ENCODE peak calls at places on chromosomes 7 and 10, in nine cellular contexts. D is keratinocyte, H is Panc1, Y is AG09309, T is body of pancreas, G is colonic mucosa, N is bronchial epithelial cell, B is fibroblast of mammary gland, S is left lung. E is an unnamed sample.

GRCh38 chr7:6262206-6262605 is 10.2 kb downstream of the CYTH3 start:
- DNase-seq in D (no peak), T (no peak), B (no peak), H (no peak), N (no peak), Y (no peak), S (no peak), G (no peak), E (no peak)

GRCh38 chr7:74051629-74052410 is 23.8 kb downstream of the ELN start:
- DNase-seq in B (peak), Y (no peak), T (peak), N (peak), H (no peak), S (peak), D (no peak), G (peak), E (no peak)

GRCh38 chr10:86057708-86058107 is 308.9 kb downstream of the GRID1 start:
- DNase-seq in S (no peak), N (no peak), B (no peak), T (no peak), H (no peak), D (no peak), Y (no peak), G (no peak), E (no peak)

GRCh38 chr10:78831457-78831856 is 237.3 kb upstream of the ZMIZ1 start:
- DNase-seq in G (no peak), D (no peak), T (no peak), Y (no peak), S (no peak), H (no peak), N (no peak), B (no peak), E (no peak)

GRCh38 chr7:108618056-108618455 is 48.4 kb downstream of the DNAJB9 start:
- DNase-seq in S (no peak), B (no peak), H (no peak), T (no peak), Y (no peak), N (peak), D (no peak), G (no peak), E (no peak)

GRCh38 chr7:64630496-64630895 is 35.4 kb upstream of the ZNF107 start:
- DNase-seq in S (no peak), G (no peak), H (no peak), N (no peak), T (no peak), D (no peak), B (peak), Y (no peak), E (no peak)

GRCh38 chr7:138538518-138538917 is 78.5 kb downstream of the TRIM24 start:
- DNase-seq in N (no peak), G (no peak), Y (peak), T (no peak), D (no peak), S (no peak), H (no peak), B (peak), E (peak)

GRCh38 chr7:75039166-75039565 is 34.4 kb downstream of the RCC1L start:
- DNase-seq in H (no peak), Y (no peak), T (no peak), G (no peak), B (no peak), N (peak), S (no peak), D (peak), E (no peak)

GRCh38 chr10:42972946-42973345 is 103.9 kb upstream of the RET start:
- DNase-seq in S (no peak), Y (no peak), H (no peak), N (no peak), D (no peak), G (no peak), B (no peak), T (no peak), E (no peak)

GRCh38 chr7:96303686-96304443 is 18.0 kb downstream of the SLC25A13 start:
- DNase-seq in B (peak), S (no peak), H (no peak), Y (peak), G (no peak), D (no peak), N (peak), T (no peak), E (peak)

GRCh38 chr10:21278491-21279216 is 246.8 kb downstream of the SKIDA1 start:
- DNase-seq in N (peak), B (peak), H (peak), Y (peak), S (peak), D (peak), G (peak), T (peak), E (no peak)

GRCh38 chr10:853017-853416 is 78.5 kb downstream of the LARP4B start:
- DNase-seq in N (no peak), S (no peak), D (no peak), H (no peak), G (no peak), T (no peak), B (no peak), Y (no peak), E (peak)

GRCh38 chr10:18793951-18794350 is 134.7 kb downstream of the ARL5B start:
- DNase-seq in S (no peak), D (no peak), H (no peak), Y (no peak), B (peak), T (no peak), N (peak), G (no peak), E (no peak)

GRCh38 chr7:108094933-108095710 is 35.0 kb downstream of the LAMB4 start:
- DNase-seq in N (peak), T (peak), B (peak), S (no peak), Y (peak), G (peak), H (peak), D (no peak), E (peak)

GRCh38 chr10:88913157-88913556 is 33.1 kb downstream of the STAMBPL1 start:
- DNase-seq in G (no peak), T (no peak), H (no peak), S (no peak), D (no peak), B (peak), N (no peak), Y (no peak), E (no peak)

GRCh38 chr10:119177708-119178370 is 773 bp downstream of the PRDX3 start:
- DNase-seq in S (no peak), N (peak), H (no peak), D (no peak), Y (no peak), B (peak), G (peak), T (no peak), E (no peak)

GRCh38 chr10:131177431-131178327 is 133.8 kb downstream of the TCERG1L start:
- DNase-seq in N (no peak), T (no peak), D (no peak), B (no peak), H (no peak), S (no peak), Y (no peak), G (no peak), E (no peak)

GRCh38 chr10:72729528-72729927 is 37.6 kb downstream of the MCU start:
- DNase-seq in Y (no peak), B (no peak), T (no peak), S (no peak), N (no peak), D (no peak), H (no peak), G (no peak), E (no peak)

GRCh38 chr10:95493862-95494261 is 67.3 kb downstream of the SORBS1 start:
- DNase-seq in H (no peak), T (no peak), B (no peak), S (no peak), Y (no peak), D (no peak), N (no peak), G (no peak), E (no peak)

GRCh38 chr7:36315309-36315948 is 74.2 kb upstream of the ANLN start:
- DNase-seq in T (no peak), N (peak), B (no peak), Y (no peak), S (no peak), D (no peak), G (peak), H (no peak), E (no peak)

GRCh38 chr10:92640110-92640509 is 47.2 kb downstream of the KIF11 start:
- DNase-seq in Y (peak), G (no peak), B (peak), S (no peak), T (no peak), H (peak), N (peak), D (no peak), E (peak)

GRCh38 chr10:26503911-26504310 is 65.8 kb downstream of the APBB1IP start:
- DNase-seq in N (no peak), H (no peak), S (no peak), B (no peak), T (no peak), Y (no peak), G (no peak), D (no peak), E (no peak)

DNA sequence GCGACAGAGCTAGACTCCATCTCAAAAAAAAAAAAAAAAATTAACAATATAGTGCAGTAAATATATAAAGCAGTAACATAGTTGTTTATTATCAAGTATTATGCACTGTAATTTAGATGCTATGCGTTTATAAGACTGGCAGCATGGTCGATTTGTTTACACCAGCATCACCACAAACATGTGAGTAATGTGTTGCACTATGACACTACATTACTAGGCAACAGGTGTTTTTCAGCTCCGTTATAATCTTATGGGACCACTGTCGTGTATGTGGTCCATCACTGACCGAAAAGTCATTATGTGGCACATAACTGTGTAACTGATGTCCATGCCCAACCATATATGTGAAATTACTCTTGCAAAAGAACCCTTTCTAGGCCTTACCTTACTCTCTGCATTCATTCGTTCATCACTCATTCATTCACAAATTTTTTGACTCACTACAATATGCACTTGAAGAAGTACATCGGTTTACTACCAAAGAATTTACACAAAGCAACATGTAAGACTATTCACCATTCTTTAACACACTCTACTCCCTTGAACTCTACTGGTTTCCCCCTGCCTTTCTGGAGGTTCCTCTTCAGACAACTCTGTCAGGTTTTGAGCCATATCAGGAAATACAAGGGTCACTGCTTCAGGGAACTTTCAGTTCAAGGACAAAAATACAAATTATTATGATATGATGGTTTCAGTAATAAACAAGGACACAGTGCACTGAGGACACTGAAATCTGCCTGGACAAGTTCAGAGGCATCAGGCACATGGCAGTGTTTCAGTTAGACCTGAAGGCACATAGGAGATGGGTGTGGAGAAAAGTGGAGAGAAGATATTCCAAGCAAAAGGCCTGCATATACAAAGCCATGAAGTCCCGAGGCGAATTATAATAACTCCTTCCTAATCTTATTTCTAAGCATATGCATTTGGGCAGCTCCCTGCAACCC is 17.4 kb downstream of the ITGB1 start:
- DNase-seq in Y (no peak), H (no peak), B (no peak), T (no peak), D (no peak), S (no peak), N (no peak), G (no peak), E (no peak)
- H3K4me3 ChIP-seq in Y (no peak), H (no peak), B (no peak), T (no peak), D (peak), S (no peak), N (no peak), G (no peak), E (no peak)

DNA sequence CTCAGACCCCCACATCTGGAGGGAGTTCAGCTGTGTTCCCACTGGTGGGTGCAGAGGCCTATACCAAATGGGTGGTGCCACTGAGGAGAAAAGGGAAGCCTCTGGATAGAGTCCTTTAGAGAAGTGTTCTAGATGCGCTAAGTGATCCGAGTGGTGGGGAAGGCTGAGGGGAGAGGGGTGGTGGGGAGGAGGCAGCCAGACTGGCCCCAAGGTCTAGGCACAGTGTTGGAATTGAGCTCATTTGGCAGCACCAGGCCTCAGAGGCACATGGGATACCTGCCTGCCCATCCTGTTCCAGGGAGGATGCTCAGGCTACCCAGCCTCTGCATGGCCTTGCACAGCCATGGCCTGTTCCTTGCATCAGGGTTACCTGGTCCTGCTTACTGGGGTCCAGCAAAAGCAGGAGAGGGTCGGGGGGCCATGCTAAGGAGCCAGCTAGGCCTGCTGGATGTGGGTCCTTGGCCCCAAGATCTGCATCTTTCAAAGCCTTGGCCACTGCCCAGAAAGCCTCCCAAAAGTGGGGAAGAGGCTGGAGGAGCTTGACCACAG is 99.6 kb downstream of the NEURL1 start:
- DNase-seq in G (no peak), H (no peak), N (no peak), B (no peak), Y (no peak), T (no peak), D (no peak), S (no peak), E (no peak)
- TF ChIP-seq CTCF in G (no peak), H (peak), N (no peak), B (no peak), Y (no peak), T (no peak), D (no peak), S (peak), E (no peak)

DNA sequence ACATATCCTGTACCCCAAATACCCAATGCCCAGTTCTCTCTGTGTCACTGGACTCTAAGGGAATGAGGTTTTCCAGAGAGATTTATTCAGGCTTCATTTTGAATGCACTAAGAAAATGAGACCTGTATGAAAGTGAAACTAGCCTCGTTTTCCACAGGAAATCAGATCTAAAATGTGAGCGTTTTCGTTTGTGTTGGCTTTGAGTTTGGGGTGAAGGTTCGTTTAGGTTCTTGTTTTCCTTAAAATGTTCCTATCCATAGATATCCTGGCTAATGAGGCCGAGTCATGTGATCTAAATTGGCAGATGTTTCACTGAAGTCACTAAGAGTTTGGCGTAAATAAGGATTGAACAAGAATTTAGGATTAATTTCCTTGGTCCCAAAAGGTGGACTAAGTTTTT is 90.9 kb upstream of the BMPER start:
- DNase-seq in S (no peak), N (no peak), H (no peak), D (no peak), G (no peak), Y (no peak), T (no peak), B (peak), E (no peak)
- H3K4me3 ChIP-seq in S (no peak), N (no peak), H (no peak), D (no peak), G (no peak), Y (no peak), T (no peak), B (no peak), E (no peak)

GRCh38 chr7:49866076-49866735 is 92.8 kb downstream of the VWC2 start:
- DNase-seq in G (no peak), Y (no peak), S (no peak), H (no peak), N (peak), B (no peak), D (peak), T (no peak), E (no peak)
- TF ChIP-seq CTCF in G (no peak), Y (no peak), S (no peak), H (no peak), N (no peak), B (no peak), D (no peak), T (no peak), E (no peak)

GRCh38 chr7:17472518-17472917 is 174.1 kb downstream of the AHR start:
- DNase-seq in G (no peak), T (no peak), Y (no peak), H (no peak), B (no peak), S (no peak), D (no peak), N (no peak), E (no peak)
- H3K4me3 ChIP-seq in G (no peak), T (no peak), Y (no peak), H (no peak), B (no peak), S (no peak), D (no peak), N (no peak), E (no peak)

GRCh38 chr7:27235387-27236052 is 7.1 kb upstream of the EVX1 start:
- DNase-seq in B (peak), G (peak), Y (no peak), S (peak), T (no peak), N (peak), H (no peak), D (no peak), E (no peak)
- TF ChIP-seq CTCF in B (no peak), G (peak), Y (peak), S (no peak), T (peak), N (peak), H (peak), D (no peak), E (peak)

DNA sequence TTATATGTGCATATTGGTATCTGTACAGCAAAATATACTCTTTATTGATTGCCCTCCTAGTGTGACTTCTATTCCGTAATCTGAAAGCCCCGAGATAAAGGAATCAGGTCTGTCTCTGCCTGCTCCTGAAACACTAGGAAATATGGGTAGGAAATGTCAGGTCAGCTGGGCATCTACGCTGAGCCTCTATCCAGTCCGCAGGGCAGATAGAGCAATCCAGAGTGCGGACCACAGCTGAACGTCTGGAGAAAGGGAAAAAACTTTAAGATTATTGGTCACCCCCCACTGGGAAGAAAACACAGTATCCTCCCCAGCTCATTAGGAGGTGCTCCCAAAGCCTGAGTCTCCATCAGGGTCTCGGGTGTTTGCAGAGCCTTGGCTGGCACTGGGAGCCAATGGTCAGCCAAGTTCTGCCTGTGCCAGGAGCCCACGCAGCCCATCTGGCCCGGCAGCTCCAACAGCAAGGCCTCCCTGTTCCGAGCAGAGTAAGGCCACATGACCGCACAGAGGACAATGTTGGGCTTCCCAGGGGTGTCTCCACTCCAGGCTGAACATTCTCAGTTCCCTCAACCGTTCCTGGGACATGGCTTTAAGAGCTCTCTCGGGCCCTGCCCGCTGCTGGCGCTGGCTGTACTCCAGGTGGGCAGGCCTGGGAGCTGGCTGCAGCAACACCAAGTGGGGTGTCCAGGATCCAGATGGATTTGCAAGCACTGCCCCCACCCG is 7.6 kb downstream of the CTBP2 start:
- DNase-seq in H (no peak), T (peak), N (no peak), B (no peak), S (peak), G (peak), D (no peak), Y (no peak), E (no peak)
- H3K4me3 ChIP-seq in H (peak), T (no peak), N (peak), B (no peak), S (peak), G (peak), D (no peak), Y (no peak), E (no peak)